ENCODE peak calls at places on chromosomes 4 and X, in four cellular contexts. One of them, this sample, is unnamed.

GRCh38 chr4:156101571-156101970 is 147.9 kb upstream of the CTSO start:
- DNase-seq in thoracic aorta: no peak
- DNase-seq in pancreas: no peak
- DNase-seq in CD8-positive, alpha-beta memory T cell: no peak
- DNase-seq in this sample: no peak

GRCh38 chr4:30720656-30721352 is 635 bp downstream of the PCDH7 start:
- DNase-seq in pancreas: peak
- DNase-seq in thoracic aorta: no peak
- DNase-seq in CD8-positive, alpha-beta memory T cell: no peak
- DNase-seq in this sample: no peak

GRCh38 chr4:180057198-180057821 is 2185.9 kb upstream of the TENM3 start:
- DNase-seq in pancreas: no peak
- DNase-seq in thoracic aorta: no peak
- DNase-seq in CD8-positive, alpha-beta memory T cell: no peak
- DNase-seq in this sample: no peak

GRCh38 chr4:8188085-8188484 is 11.0 kb upstream of the SH3TC1 start:
- DNase-seq in CD8-positive, alpha-beta memory T cell: no peak
- DNase-seq in pancreas: no peak
- DNase-seq in thoracic aorta: no peak
- DNase-seq in this sample: no peak

GRCh38 chrX:95703696-95704095 is 980.9 kb upstream of the DIAPH2 start:
- DNase-seq in pancreas: no peak
- DNase-seq in thoracic aorta: no peak
- DNase-seq in CD8-positive, alpha-beta memory T cell: no peak
- DNase-seq in this sample: no peak

GRCh38 chr4:145552181-145552822 is 66.9 kb upstream of the MMAA start:
- DNase-seq in pancreas: no peak
- DNase-seq in CD8-positive, alpha-beta memory T cell: no peak
- DNase-seq in thoracic aorta: no peak
- DNase-seq in this sample: no peak

GRCh38 chrX:155086202-155086840 is 15.0 kb downstream of the BRCC3 start:
- DNase-seq in thoracic aorta: no peak
- DNase-seq in pancreas: no peak
- DNase-seq in CD8-positive, alpha-beta memory T cell: peak
- DNase-seq in this sample: no peak

GRCh38 chr4:69096111-69096656 is at the start of gene UGT2B7:
- DNase-seq in CD8-positive, alpha-beta memory T cell: no peak
- DNase-seq in thoracic aorta: no peak
- DNase-seq in pancreas: no peak
- DNase-seq in this sample: no peak

GRCh38 chr4:23241408-23241807 is 548.7 kb downstream of the GBA3 start:
- DNase-seq in pancreas: no peak
- DNase-seq in thoracic aorta: no peak
- DNase-seq in CD8-positive, alpha-beta memory T cell: no peak
- DNase-seq in this sample: no peak

GRCh38 chrX:153674219-153674851 is 722 bp upstream of the PNCK start:
- DNase-seq in thoracic aorta: no peak
- DNase-seq in pancreas: peak
- DNase-seq in CD8-positive, alpha-beta memory T cell: no peak
- DNase-seq in this sample: no peak

GRCh38 chr4:56200275-56200674 is 187.0 kb downstream of the AASDH start:
- DNase-seq in thoracic aorta: no peak
- DNase-seq in pancreas: no peak
- DNase-seq in CD8-positive, alpha-beta memory T cell: no peak
- DNase-seq in this sample: no peak

GRCh38 chr4:5710962-5711478 is at the start of gene EVC:
- DNase-seq in thoracic aorta: peak
- DNase-seq in CD8-positive, alpha-beta memory T cell: no peak
- DNase-seq in pancreas: peak
- DNase-seq in this sample: peak

GRCh38 chr4:37835031-37835430 is 8.5 kb downstream of the PGM2 start:
- DNase-seq in thoracic aorta: no peak
- DNase-seq in CD8-positive, alpha-beta memory T cell: no peak
- DNase-seq in pancreas: no peak
- DNase-seq in this sample: no peak

GRCh38 chr4:8205241-8205707 is 6.2 kb downstream of the SH3TC1 start:
- DNase-seq in pancreas: no peak
- DNase-seq in CD8-positive, alpha-beta memory T cell: no peak
- DNase-seq in thoracic aorta: no peak
- DNase-seq in this sample: no peak